ENCODE peak calls at places on chromosomes 11 and 22, in six cellular contexts. O, F, C, M, L and G are unnamed samples.

GRCh38 chr22:32544953-32545558 is 70.4 kb downstream of the FBXO7 start:
- DNase-seq in O (no peak), F (peak; percentile 35), C (peak; percentile 70), M (no peak), L (peak; percentile 54), G (no peak)

GRCh38 chr11:70567680-70568503 is 169.6 kb downstream of the CTTN start:
- DNase-seq in O (no peak), F (no peak), C (peak; percentile 10), M (no peak), L (peak; percentile 76), G (peak; percentile 27)

GRCh38 chr11:61062181-61062955 is 39.9 kb upstream of the CD5 start:
- DNase-seq in O (no peak), F (peak; percentile 43), C (no peak), M (no peak), L (peak; percentile 35), G (no peak)

GRCh38 chr11:45892856-45893255 is 7.4 kb downstream of the MAPK8IP1 start:
- DNase-seq in O (no peak), F (no peak), C (no peak), M (no peak), L (no peak), G (no peak)

GRCh38 chr22:47653921-47654320 is 891.5 kb downstream of the TBC1D22A start:
- DNase-seq in O (no peak), F (no peak), C (no peak), M (no peak), L (no peak), G (no peak)

GRCh38 chr11:74672956-74673895 is 58.0 kb downstream of the CHRDL2 start:
- DNase-seq in O (peak; percentile 48), F (no peak), C (peak; percentile 100), M (peak; percentile 86), L (peak; percentile 93), G (no peak)

GRCh38 chr11:46352063-46352841 is 5.0 kb downstream of the DGKZ start:
- DNase-seq in O (peak; percentile 87), F (no peak), C (no peak), M (no peak), L (no peak), G (no peak)

GRCh38 chr11:96241351-96241841 is 101.6 kb downstream of the MAML2 start:
- DNase-seq in O (no peak), F (no peak), C (no peak), M (no peak), L (no peak), G (no peak)

GRCh38 chr22:42344391-42344861 is 74.0 kb upstream of the TCF20 start:
- DNase-seq in O (peak; percentile 61), F (no peak), C (no peak), M (no peak), L (peak; percentile 89), G (no peak)
- H3K4me3 ChIP-seq in O (peak overlapping the region; percentile 52), F (peak overlapping the region; percentile 44), C (no peak overlapping the region), M (peak overlapping the region; percentile 71), L (peak overlapping the region; percentile 25), G (peak overlapping the region; percentile 18)

DNA sequence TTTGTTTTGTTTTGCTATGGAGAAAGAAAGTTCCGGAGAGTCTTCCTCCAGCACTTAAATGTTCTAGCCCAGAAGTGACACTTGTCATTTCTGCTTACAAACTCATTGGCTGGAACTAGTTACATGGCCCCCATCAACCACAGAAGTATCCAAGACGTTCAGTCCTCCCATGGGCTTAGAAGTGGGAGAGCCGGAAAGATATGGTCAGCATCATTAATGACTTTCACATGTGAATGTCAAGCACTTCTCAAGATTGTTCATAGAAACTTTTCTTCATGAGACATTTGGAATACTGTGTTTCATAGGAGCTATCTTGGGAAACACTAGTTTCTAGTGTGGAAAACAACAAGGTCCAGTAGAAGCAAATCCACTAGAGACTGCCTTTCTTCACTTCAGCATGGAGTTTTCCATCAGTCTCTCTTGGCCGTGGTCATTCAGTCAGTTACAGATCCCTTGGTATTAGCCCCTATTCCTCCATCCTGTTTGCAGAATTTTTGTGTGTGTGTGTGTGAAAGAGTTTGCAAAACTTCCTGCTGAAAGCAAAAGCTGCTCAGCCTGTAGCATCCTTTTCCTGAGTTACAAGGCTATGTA is 160.9 kb downstream of the C11orf91 start:
- DNase-seq in O (no peak), F (no peak), C (no peak), M (no peak), L (no peak), G (no peak)
- H3K27ac ChIP-seq in O (no peak overlapping the region), F (no peak overlapping the region), C (no peak overlapping the region), M (no peak overlapping the region), L (no peak overlapping the region), G (no peak overlapping the region)

GRCh38 chr11:65476632-65477270 is 22.1 kb upstream of the MALAT1 start:
- DNase-seq in O (peak; percentile 64), F (no peak), C (no peak), M (no peak), L (peak; percentile 73), G (no peak)
- TF ChIP-seq POLR2A in O (no peak), F (no peak), C (peak; percentile 52), M (peak; percentile 1), L (no peak), G (no peak)

GRCh38 chr22:20243176-20243544 is 25.0 kb downstream of the RTN4R start:
- DNase-seq in O (no peak), F (no peak), C (no peak), M (no peak), L (no peak), G (no peak)
- H3K4me3 ChIP-seq in O (no peak overlapping the region), F (peak overlapping the region; percentile 33), C (no peak overlapping the region), M (no peak overlapping the region), L (no peak overlapping the region), G (no peak overlapping the region)

GRCh38 chr22:27777128-27777527 is 24.4 kb downstream of the MN1 start:
- DNase-seq in O (no peak), F (no peak), C (no peak), M (no peak), L (no peak), G (no peak)

GRCh38 chr22:27778299-27779090 is 23.1 kb downstream of the MN1 start:
- DNase-seq in O (no peak), F (no peak), C (no peak), M (no peak), L (no peak), G (no peak)

GRCh38 chr22:27775087-27775697 is 26.4 kb downstream of the MN1 start:
- DNase-seq in O (no peak), F (no peak), C (peak; percentile 7), M (no peak), L (no peak), G (no peak)

GRCh38 chr22:27775698-27776409 is 25.7 kb downstream of the MN1 start:
- DNase-seq in O (no peak), F (no peak), C (no peak), M (no peak), L (no peak), G (no peak)

GRCh38 chr22:27776410-27776958 is 25.1 kb downstream of the MN1 start:
- DNase-seq in O (no peak), F (no peak), C (no peak), M (no peak), L (no peak), G (no peak)
- H3K27ac ChIP-seq in O (peak overlapping the region; percentile 55), F (peak overlapping the region; percentile 21), C (no peak overlapping the region), M (no peak overlapping the region), L (peak overlapping the region; percentile 88), G (peak overlapping the region; percentile 43)

GRCh38 chr22:19174106-19175025 is 4.2 kb downstream of the SLC25A1 start:
- DNase-seq in O (no peak), F (no peak), C (peak; percentile 42), M (no peak), L (peak; percentile 73), G (peak; percentile 68)
- TF ChIP-seq POLR2A in O (no peak), F (no peak), C (peak; percentile 4), M (no peak), L (no peak), G (no peak)

GRCh38 chr22:30921108-30921507 is 47.5 kb downstream of the MORC2 start:
- DNase-seq in O (no peak), F (no peak), C (no peak), M (no peak), L (peak; percentile 55), G (no peak)

GRCh38 chr22:30920407-30920806 is 48.2 kb downstream of the MORC2 start:
- DNase-seq in O (peak; percentile 79), F (peak; percentile 92), C (peak; percentile 59), M (peak; percentile 67), L (peak; percentile 87), G (peak; percentile 91)

GRCh38 chr22:30919973-30920372 is 48.6 kb downstream of the MORC2 start:
- DNase-seq in O (no peak), F (peak; percentile 54), C (no peak), M (no peak), L (peak; percentile 22), G (no peak)

GRCh38 chr22:30923168-30923900 is 45.2 kb downstream of the MORC2 start:
- DNase-seq in O (no peak), F (no peak), C (no peak), M (no peak), L (peak; percentile 45), G (no peak)

DNA sequence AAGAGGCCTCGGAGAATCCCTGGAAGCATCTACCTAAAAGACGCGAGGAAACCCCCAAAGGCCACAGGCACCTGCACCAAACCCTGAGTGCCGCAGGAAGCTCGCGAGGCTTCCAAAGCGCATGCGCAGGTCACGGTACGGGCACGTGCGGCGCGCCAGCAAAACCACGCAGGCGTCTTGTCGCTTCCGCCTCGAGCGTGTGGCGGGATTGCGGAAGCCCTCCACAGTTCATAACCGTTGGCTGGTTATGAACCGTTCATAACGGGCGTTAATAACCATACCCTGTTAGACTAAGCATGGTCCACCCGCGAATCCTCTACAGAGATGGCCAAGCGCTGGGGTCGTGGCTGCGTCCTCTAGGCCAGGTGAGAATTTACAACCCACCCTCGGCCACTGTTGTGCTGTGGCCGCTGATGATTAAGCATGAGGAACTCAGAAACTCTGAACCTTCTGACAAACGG is 46.4 kb downstream of the MORC2 start:
- DNase-seq in O (peak; percentile 55), F (no peak), C (peak; percentile 27), M (no peak), L (peak; percentile 84), G (no peak)
- H3K4me3 ChIP-seq in O (peak overlapping the region; percentile 37), F (peak overlapping the region; percentile 45), C (peak overlapping the region; percentile 9), M (no peak overlapping the region), L (peak overlapping the region; percentile 15), G (peak overlapping the region; percentile 46)